ENCODE peak calls at places on chromosome 3, in five cellular contexts. M is GM23338; T is effector memory CD4-positive, alpha-beta T cell; L is cardiac muscle cell; V is upper lobe of right lung. H is an unnamed sample.

GRCh38 chr3:169855514-169855913 is 14.2 kb downstream of the LRRC31 start:
- DNase-seq in V (no peak), L (no peak), M (no peak), T (no peak), H (no peak)

GRCh38 chr3:11739712-11740111 is 96.0 kb upstream of the VGLL4 start:
- DNase-seq in L (no peak), M (no peak), T (no peak), V (no peak), H (no peak)

GRCh38 chr3:85342915-85343314 is 384.1 kb downstream of the CADM2 start:
- DNase-seq in V (no peak), M (peak), L (no peak), T (no peak), H (no peak)

GRCh38 chr3:61650719-61651118 is 89.3 kb downstream of the PTPRG start:
- DNase-seq in M (no peak), L (no peak), V (no peak), T (no peak), H (no peak)

GRCh38 chr3:42503251-42503924 is 945 bp downstream of the VIPR1 start:
- DNase-seq in T (no peak), V (no peak), M (no peak), L (no peak), H (no peak)

GRCh38 chr3:8739757-8740508 is 6.3 kb downstream of the CAV3 start:
- DNase-seq in T (no peak), V (no peak), L (peak), M (no peak), H (no peak)

GRCh38 chr3:32082727-32083126 is 23.7 kb upstream of the GPD1L start:
- DNase-seq in L (peak), M (no peak), V (no peak), T (no peak), H (no peak)

GRCh38 chr3:194512895-194513601 is 26.2 kb upstream of the ATP13A3 start:
- DNase-seq in L (peak), V (no peak), M (no peak), T (no peak), H (no peak)

GRCh38 chr3:158384019-158384418 is 187.0 kb upstream of the MLF1 start:
- DNase-seq in L (no peak), M (no peak), T (no peak), V (no peak), H (no peak)

GRCh38 chr3:165817160-165817709 is 20.0 kb downstream of the BCHE start:
- DNase-seq in T (no peak), L (no peak), V (no peak), M (no peak), H (no peak)

GRCh38 chr3:104629038-104629437 is 737.7 kb upstream of the ALCAM start:
- DNase-seq in V (no peak), L (peak), M (no peak), T (no peak), H (no peak)

GRCh38 chr3:184334470-184335158 is 2.8 kb upstream of the FAM131A start:
- DNase-seq in L (no peak), M (no peak), V (no peak), T (peak), H (no peak)

GRCh38 chr3:78507196-78507984 is 1260.4 kb downstream of the ROBO1 start:
- DNase-seq in M (no peak), T (no peak), V (no peak), L (no peak), H (no peak)

GRCh38 chr3:113514265-113514769 is 639 bp downstream of the SPICE1 start:
- DNase-seq in T (no peak), V (no peak), M (peak), L (no peak), H (no peak)

GRCh38 chr3:23877324-23877980 is 39.3 kb downstream of the NKIRAS1 start:
- DNase-seq in T (no peak), V (no peak), M (no peak), L (peak), H (peak)

GRCh38 chr3:176906046-176906905 is 291.0 kb downstream of the TBL1XR1 start:
- DNase-seq in M (peak), T (no peak), V (no peak), L (peak), H (no peak)

GRCh38 chr3:79052054-79052681 is 715.6 kb downstream of the ROBO1 start:
- DNase-seq in L (no peak), T (no peak), M (peak), V (no peak), H (no peak)

DNA sequence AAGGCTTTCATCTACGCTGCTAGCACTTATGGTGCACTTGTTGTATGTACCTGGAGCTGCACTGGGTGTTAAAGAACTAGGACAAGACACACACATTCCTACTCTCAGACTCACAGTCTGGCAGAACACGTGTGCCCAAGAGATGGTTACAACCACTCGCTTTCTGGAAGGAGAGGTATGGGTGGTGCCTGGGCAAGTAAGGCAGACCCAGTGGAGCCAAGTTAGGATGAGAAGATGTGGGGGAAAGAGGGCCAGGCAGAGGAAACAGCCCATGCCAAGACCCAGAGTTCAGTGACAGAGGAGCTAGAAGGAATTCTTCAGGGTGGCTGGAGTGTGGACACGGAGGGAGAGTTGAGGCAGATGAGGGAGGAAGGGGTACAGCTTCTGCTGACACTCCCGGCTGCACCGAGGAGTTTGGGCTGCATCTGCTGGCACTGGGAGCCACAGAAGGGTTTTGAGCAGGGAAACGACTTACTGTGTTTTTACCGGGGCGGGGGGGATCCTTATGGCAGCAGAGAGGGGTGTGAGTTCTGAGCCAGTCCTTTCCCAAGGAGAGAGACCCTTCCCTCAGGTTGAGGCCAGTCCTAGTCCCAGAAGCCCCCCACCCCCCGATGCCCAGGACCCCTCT is 59.0 kb downstream of the GRIP2 start:
- DNase-seq in T (no peak), L (no peak), M (no peak), V (no peak), H (no peak)
- H3K4me3 ChIP-seq in T (no peak), L (no peak), M (no peak), V (no peak), H (no peak)

GRCh38 chr3:45362768-45363167 is 25.6 kb upstream of the LARS2 start:
- DNase-seq in T (no peak), L (peak), V (no peak), M (no peak), H (peak)
- H3K27ac ChIP-seq in T (no peak), L (no peak), V (no peak), M (no peak), H (no peak)

DNA sequence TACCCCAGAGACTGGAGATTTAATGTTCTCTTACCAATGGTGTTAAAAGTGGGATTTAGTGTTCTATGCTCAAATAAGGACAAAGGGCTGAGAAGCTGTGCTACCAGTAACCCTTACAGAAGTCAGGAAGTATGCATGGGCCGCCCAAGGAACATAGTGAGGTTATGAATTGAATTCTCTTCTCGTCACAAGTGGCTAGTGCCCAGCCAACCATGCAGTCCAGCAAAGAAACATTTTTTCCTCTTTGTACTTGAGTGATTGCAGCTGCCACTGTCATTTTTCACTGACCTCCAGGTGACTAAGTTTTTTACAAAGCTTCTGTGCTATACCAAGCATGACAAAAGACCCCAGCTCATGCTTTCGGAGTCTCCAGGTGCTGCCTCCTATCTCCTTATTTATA is 110.6 kb upstream of the DCBLD2 start:
- DNase-seq in V (no peak), L (peak), M (no peak), T (no peak), H (no peak)
- H3K4me3 ChIP-seq in V (no peak), L (no peak), M (no peak), T (no peak), H (no peak)

DNA sequence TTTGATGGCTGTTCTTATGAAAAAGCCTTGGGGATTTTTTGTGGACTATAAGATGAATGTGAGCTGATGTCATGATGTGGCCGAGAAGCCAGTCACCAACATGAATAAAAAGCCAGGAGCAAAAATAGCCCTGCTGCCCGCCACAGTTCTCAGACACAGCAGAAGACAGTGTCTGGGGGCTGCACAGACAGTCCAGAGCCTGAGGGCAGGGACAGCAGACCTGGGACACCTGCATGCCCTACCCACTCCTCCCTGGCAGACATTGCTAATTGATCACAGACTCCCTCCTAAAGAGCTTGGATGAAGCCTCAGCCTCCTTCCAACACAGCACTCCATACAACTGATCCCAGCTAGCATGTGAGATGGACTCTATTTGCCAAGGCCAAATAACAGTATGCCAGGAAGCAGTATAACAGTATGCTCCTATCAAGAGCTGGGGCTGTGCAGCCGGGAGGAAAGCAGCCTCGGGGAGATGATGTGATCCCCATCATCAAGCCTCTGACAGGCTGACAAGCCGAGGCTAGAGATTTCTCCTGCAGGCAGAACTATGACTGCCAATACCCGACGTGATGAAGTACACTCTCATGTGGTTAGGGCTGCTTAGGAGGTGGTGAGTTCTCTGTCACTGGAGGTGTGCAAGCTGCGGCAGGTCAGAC is 105.4 kb upstream of the RPL32 start:
- DNase-seq in M (no peak), V (no peak), T (no peak), L (no peak), H (no peak)
- H3K27ac ChIP-seq in M (no peak), V (no peak), T (no peak), L (peak), H (no peak)

GRCh38 chr3:144912968-144913367 is 941.3 kb downstream of the DIPK2A start:
- DNase-seq in T (no peak), L (no peak), M (no peak), V (no peak), H (no peak)

DNA sequence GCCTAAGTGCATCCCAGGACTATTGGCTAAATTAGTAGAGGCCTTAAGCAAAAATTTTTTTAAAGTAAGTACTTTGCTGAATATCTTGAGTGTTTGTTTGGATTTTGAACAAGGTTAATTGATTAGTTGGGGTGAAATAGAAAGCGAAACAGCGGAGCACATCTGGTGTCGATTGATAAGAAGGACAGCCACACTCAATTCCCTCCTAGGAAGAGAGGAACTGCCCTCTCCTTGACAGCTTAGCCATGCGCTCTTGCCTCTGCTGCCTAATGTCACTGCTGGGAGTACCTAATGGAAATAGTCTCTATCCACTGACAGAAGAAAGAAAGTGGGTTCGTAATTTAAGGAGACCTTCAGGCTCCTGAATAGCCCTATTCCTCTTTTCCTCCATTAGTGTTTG is 943.6 kb downstream of the DIPK2A start:
- DNase-seq in L (no peak), M (peak), V (no peak), T (no peak), H (no peak)
- H3K4me3 ChIP-seq in L (no peak), M (no peak), V (no peak), T (no peak), H (no peak)

GRCh38 chr3:49131040-49131439 is 1.8 kb downstream of the LAMB2 start:
- DNase-seq in L (no peak), M (no peak), T (no peak), V (no peak), H (no peak)
- H3K27ac ChIP-seq in L (no peak), M (no peak), T (no peak), V (no peak), H (no peak)

DNA sequence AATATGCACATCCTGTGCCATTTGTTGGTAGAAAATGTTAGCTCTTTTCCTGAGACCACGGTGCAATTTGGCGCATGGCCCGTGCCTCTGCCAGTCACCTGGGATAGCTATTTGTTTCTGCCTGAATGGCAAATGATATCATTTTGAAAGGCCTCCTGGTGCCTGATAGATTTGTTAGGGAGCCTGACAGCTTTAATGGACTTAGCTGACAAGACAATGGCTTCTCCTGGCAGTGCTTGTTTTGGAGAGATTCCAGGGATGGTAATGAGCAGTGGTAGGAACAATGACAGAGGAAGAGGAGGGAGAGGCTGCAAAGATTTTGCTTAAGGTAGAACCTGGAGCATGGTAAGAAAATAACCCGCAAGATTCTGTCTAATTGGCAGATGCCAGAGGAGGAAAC is 268.5 kb downstream of the CLSTN2 start:
- DNase-seq in L (no peak), T (no peak), V (no peak), M (peak), H (no peak)
- H3K4me3 ChIP-seq in L (no peak), T (no peak), V (no peak), M (peak), H (no peak)

GRCh38 chr3:89002166-89002565 is 105.3 kb upstream of the EPHA3 start:
- DNase-seq in L (no peak), T (no peak), M (no peak), V (no peak), H (no peak)

GRCh38 chr3:88997276-88997675 is 110.1 kb upstream of the EPHA3 start:
- DNase-seq in L (no peak), M (no peak), V (no peak), T (no peak), H (no peak)

GRCh38 chr3:89000886-89001285 is 106.5 kb upstream of the EPHA3 start:
- DNase-seq in L (peak), T (no peak), M (no peak), V (no peak), H (no peak)
- H3K27ac ChIP-seq in L (no peak), T (no peak), M (no peak), V (no peak), H (no peak)